ENCODE peak calls at places on chromosomes 12 and 14, in six cellular contexts. K, X, R, A, T and D are unnamed samples.

GRCh38 chr12:32033411-32033810 is 73.2 kb upstream of the BICD1 start:
- DNase-seq in X (no peak), K (no peak), R (no peak), A (no peak), T (no peak), D (no peak)

GRCh38 chr12:6774557-6775062 is 2.3 kb downstream of the LAG3 start:
- DNase-seq in A (no peak), R (no peak), K (no peak), T (no peak), X (no peak), D (no peak)

GRCh38 chr12:119940881-119941280 is 48.2 kb upstream of the BICDL1 start:
- DNase-seq in X (no peak), R (no peak), T (peak), K (no peak), A (no peak), D (no peak)

GRCh38 chr12:115456946-115457689 is 773.1 kb upstream of the TBX3 start:
- DNase-seq in A (no peak), X (no peak), R (no peak), K (no peak), T (peak), D (no peak)

GRCh38 chr14:74902941-74903705 is 19.9 kb downstream of the RPS6KL1 start:
- DNase-seq in T (peak), X (no peak), A (no peak), K (no peak), R (no peak), D (no peak)

GRCh38 chr12:127383281-127383680 is 883.7 kb upstream of the TMEM132C start:
- DNase-seq in R (no peak), T (no peak), K (no peak), A (no peak), X (no peak), D (no peak)

GRCh38 chr12:50151047-50151687 is 16.0 kb downstream of the CERS5 start:
- DNase-seq in A (no peak), X (no peak), K (no peak), R (no peak), T (no peak), D (no peak)

GRCh38 chr14:82431031-82431430 is 897.4 kb upstream of the SEL1L start:
- DNase-seq in X (no peak), R (no peak), T (no peak), K (no peak), A (no peak), D (no peak)

GRCh38 chr12:114384746-114385145 is 21.2 kb downstream of the TBX5 start:
- DNase-seq in X (no peak), K (no peak), A (no peak), R (no peak), T (no peak), D (no peak)

GRCh38 chr12:39103552-39104165 is 198.3 kb upstream of the CPNE8 start:
- DNase-seq in A (no peak), T (peak), K (no peak), X (no peak), R (peak), D (peak)

GRCh38 chr12:53472183-53472582 is 20.3 kb downstream of the PCBP2 start:
- DNase-seq in R (no peak), T (no peak), X (no peak), K (no peak), A (no peak), D (no peak)

GRCh38 chr14:48853159-48853558 is 733.0 kb downstream of the RPS29 start:
- DNase-seq in T (no peak), A (no peak), R (no peak), X (no peak), K (no peak), D (no peak)

GRCh38 chr12:16118586-16118985 is 158.9 kb downstream of the SLC15A5 start:
- DNase-seq in R (no peak), K (no peak), X (no peak), A (no peak), T (peak), D (no peak)

GRCh38 chr14:91493169-91493568 is 16.9 kb downstream of the PPP4R3A start:
- DNase-seq in T (no peak), X (no peak), A (no peak), R (no peak), K (no peak), D (no peak)

GRCh38 chr12:38921025-38921677 is 15.8 kb upstream of the CPNE8 start:
- DNase-seq in X (peak), A (peak), R (peak), K (peak), T (peak), D (peak)

GRCh38 chr12:132638541-132639408 is 20.2 kb downstream of the P2RX2 start:
- DNase-seq in A (no peak), K (no peak), T (peak), R (peak), X (no peak), D (no peak)

GRCh38 chr12:104547239-104547638 is 90.5 kb downstream of the CHST11 start:
- DNase-seq in A (no peak), T (no peak), K (peak), R (no peak), X (no peak), D (no peak)

GRCh38 chr12:57893460-57894353 is 47.2 kb upstream of the CTDSP2 start:
- DNase-seq in K (peak), T (peak), A (peak), X (peak), R (peak), D (peak)
- H3K4me3 ChIP-seq in K (peak), T (no peak), A (peak), X (no peak), R (peak), D (peak)

GRCh38 chr14:100342195-100342594 is 19.1 kb downstream of the SLC25A47 start:
- DNase-seq in T (no peak), X (no peak), K (no peak), A (no peak), R (no peak), D (no peak)

GRCh38 chr14:100339757-100340453 is 16.8 kb downstream of the SLC25A47 start:
- DNase-seq in X (no peak), K (no peak), T (no peak), A (no peak), R (no peak), D (no peak)

GRCh38 chr14:100340454-100340813 is 17.3 kb downstream of the SLC25A47 start:
- DNase-seq in X (no peak), T (no peak), R (no peak), K (no peak), A (no peak), D (no peak)

GRCh38 chr14:100345711-100346110 is 22.6 kb downstream of the SLC25A47 start:
- DNase-seq in T (no peak), R (peak), K (no peak), X (no peak), A (no peak), D (no peak)

DNA sequence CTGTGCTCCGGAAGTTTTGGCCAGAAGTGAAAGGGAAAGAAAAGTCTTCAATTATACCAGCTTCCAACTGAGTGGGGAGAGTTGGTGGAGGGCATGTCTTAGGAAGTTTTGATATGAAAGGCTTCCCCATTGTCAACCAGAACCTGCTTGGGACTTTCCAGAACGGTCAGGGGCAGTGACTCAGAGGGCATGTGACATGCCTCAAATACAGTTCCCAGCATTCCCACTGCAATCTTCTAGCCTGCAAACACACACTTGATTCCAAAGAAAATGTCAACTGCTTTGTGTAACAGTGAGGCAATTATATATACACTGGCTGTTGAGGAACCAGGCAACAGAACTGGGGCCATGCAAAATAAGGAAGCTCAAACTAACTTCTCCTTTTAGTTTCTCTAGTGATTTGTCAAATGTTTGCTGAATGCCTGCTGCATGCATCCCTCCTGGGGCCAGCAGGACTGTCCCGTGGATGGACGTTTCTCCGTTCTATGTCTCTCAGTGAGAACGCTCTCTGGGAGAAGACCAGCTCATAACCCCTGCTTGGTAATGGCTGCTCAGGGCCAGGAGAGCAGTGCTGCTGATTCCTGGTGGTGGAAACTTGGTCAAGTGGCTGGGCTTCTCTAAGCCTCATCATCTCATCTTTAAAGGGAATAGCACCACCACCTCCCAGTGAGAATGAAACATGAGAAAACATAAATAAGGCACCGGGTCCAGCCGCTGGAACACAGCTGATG is 18.3 kb downstream of the SLC25A47 start:
- DNase-seq in A (peak), X (no peak), T (no peak), K (no peak), R (peak), D (no peak)
- TF ChIP-seq POLR2AphosphoS5 in A (peak), X (no peak), T (no peak), K (no peak), R (no peak), D (no peak)

DNA sequence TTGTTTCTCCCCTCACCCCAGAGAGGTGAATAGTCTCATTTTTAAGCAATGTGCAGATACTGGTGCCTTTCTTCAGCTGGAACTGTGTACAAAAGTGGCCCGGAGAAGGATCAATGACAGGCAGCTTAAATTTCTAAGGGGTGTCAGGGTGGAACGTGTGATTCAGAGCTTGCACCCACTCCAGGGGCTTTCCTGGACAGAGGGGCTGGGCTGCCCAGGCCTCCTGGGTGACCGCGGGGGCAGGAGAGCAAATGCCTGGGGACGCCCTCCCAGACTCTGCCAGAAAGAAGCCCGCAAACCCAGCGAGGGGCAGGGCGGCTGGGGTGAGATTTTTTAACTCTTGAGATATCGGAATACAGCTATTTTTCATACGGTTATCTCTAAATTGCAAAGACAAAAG is 36.0 kb downstream of the NFKBIA start:
- DNase-seq in T (no peak), X (no peak), A (no peak), K (no peak), R (no peak), D (no peak)
- H3K4me3 ChIP-seq in T (no peak), X (no peak), A (no peak), K (no peak), R (no peak), D (no peak)

GRCh38 chr12:92138626-92139025 is 7.0 kb downstream of the BTG1 start:
- DNase-seq in K (no peak), X (no peak), T (no peak), A (no peak), R (no peak), D (no peak)

GRCh38 chr12:92136021-92136735 is 9.5 kb downstream of the BTG1 start:
- DNase-seq in T (no peak), K (no peak), A (no peak), X (no peak), R (no peak), D (no peak)

GRCh38 chr12:92136883-92137582 is 8.6 kb downstream of the BTG1 start:
- DNase-seq in K (no peak), R (no peak), X (no peak), T (peak), A (no peak), D (no peak)

GRCh38 chr12:92139634-92140555 is 5.8 kb downstream of the BTG1 start:
- DNase-seq in T (peak), K (no peak), A (no peak), X (no peak), R (no peak), D (no peak)

GRCh38 chr12:92138144-92138543 is 7.5 kb downstream of the BTG1 start:
- DNase-seq in X (no peak), K (no peak), T (no peak), A (no peak), R (no peak), D (no peak)
- TF ChIP-seq POLR2AphosphoS5 in X (no peak), K (no peak), T (no peak), A (no peak), R (no peak), D (no peak)

GRCh38 chr14:104682107-104682593 is 7.3 kb upstream of the INF2 start:
- DNase-seq in K (no peak), T (peak), X (no peak), R (peak), A (no peak), D (no peak)
- H3K4me3 ChIP-seq in K (peak), T (peak), X (no peak), R (no peak), A (peak), D (peak)

GRCh38 chr12:10190558-10191388 is 11.9 kb downstream of the TMEM52B start:
- DNase-seq in T (peak), R (peak), X (peak), K (peak), A (peak), D (no peak)
- TF ChIP-seq POLR2AphosphoS5 in T (no peak), R (no peak), X (no peak), K (no peak), A (no peak), D (no peak)

DNA sequence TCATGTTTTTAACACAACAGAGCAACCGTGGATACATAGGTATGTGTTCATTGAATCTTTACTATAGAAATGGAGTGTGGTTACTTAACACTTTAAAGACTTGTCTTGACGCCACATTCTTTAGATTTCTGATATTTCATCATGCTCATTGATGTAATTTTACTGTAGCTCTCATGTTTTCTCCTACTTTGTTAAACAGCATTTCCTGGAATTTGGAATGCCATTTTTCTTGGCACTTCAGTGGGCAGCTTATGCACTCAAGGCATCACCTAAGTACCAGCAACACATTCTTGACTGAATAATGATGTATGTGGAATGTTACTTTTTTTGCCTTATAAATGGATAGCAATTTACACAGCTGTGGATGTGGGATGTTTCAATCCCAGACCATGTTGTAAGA is 298.4 kb downstream of the NPAS3 start:
- DNase-seq in T (peak), K (no peak), X (no peak), R (no peak), A (no peak), D (no peak)
- H3K4me3 ChIP-seq in T (no peak), K (no peak), X (no peak), R (no peak), A (no peak), D (no peak)

DNA sequence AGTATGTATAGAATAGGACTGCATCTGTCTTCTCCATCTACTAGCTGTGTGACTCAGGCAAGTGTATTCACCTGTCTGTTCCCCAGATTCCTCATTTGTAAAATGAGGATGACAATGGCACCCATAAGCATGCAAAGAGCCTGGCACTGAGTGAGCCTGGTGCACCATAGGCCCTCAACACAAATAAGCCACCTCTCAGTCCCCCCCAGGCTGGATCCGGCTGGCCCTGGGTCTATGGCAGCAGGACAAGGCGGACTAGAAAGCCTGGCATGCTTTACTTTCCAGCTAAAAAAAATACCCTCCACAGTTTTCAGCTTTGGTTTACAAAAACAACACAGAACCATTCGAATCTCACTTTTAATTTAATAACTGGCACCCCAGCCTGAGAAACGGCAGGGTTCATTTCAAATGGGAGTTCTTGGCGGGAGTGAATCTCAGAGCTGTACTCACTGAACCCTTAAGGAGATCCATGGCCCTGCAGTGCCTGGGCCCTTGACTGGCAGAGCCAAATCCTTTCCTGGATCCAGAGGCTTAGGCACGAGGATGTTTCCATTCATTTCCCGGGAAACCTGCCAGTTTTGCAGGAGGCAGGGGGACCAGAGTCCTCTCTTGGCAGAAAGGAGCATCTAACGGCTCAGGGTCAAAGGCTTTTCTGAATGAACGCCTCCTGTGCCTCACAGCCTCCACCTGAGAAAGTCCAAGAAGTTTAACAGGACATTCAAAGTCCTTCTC is 17.7 kb downstream of the SYNE3 start:
- DNase-seq in T (no peak), R (peak), K (no peak), X (no peak), A (no peak), D (no peak)
- TF ChIP-seq POLR2AphosphoS5 in T (no peak), R (no peak), K (no peak), X (no peak), A (no peak), D (no peak)